ENCODE peak calls at places on chromosome 14, in ten cellular contexts. F is glomerular endothelial cell, R is psoas muscle, Q is fibroblast of lung, K is H7, A is ovary, U is NCI-H460, O is astrocyte of the cerebellum, I is HT1080, V is GM12864. E is an unnamed sample.

GRCh38 chr14:38419579-38419978 is 163.7 kb upstream of the CLEC14A start:
- DNase-seq in Q (peak), A (no peak), V (no peak), O (no peak), K (no peak), F (no peak), U (no peak), R (no peak), I (no peak), E (no peak)

GRCh38 chr14:22497671-22498093 is 91.3 kb downstream of the DAD1 start:
- DNase-seq in A (no peak), I (no peak), O (no peak), V (no peak), F (no peak), Q (no peak), R (no peak), K (no peak), U (no peak), E (no peak)

GRCh38 chr14:40983604-40984003 is 623.1 kb upstream of the LRFN5 start:
- DNase-seq in I (peak), Q (peak), O (peak), F (no peak), A (no peak), R (no peak), V (no peak), K (no peak), U (peak), E (no peak)

GRCh38 chr14:101128478-101129450 is 225.2 kb upstream of the RTL1 start:
- DNase-seq in R (peak), F (no peak), K (peak), I (no peak), U (no peak), Q (no peak), A (no peak), V (no peak), O (no peak), E (no peak)

GRCh38 chr14:23646648-23647549 is 10.7 kb downstream of the DHRS2 start:
- DNase-seq in V (no peak), I (peak), K (no peak), O (no peak), F (no peak), Q (no peak), A (no peak), R (no peak), U (peak), E (no peak)

GRCh38 chr14:80634106-80634758 is 307.3 kb downstream of the CEP128 start:
- DNase-seq in V (no peak), F (no peak), Q (peak), A (no peak), O (no peak), I (no peak), U (no peak), K (no peak), R (no peak), E (no peak)

GRCh38 chr14:24710403-24711063 is 76.5 kb upstream of the GZMB start:
- DNase-seq in F (peak), Q (peak), A (peak), V (no peak), U (peak), I (peak), K (peak), O (peak), R (no peak), E (peak)

GRCh38 chr14:68679301-68679700 is 113.6 kb downstream of the ZFP36L1 start:
- DNase-seq in R (no peak), A (no peak), I (no peak), U (no peak), K (no peak), V (no peak), F (no peak), Q (no peak), O (no peak), E (no peak)

GRCh38 chr14:96681826-96682225 is 115.4 kb upstream of the VRK1 start:
- DNase-seq in O (no peak), U (no peak), K (no peak), A (no peak), I (peak), Q (peak), V (no peak), R (no peak), F (no peak), E (no peak)

GRCh38 chr14:99687284-99688209 is 3.4 kb downstream of the CYP46A1 start:
- DNase-seq in F (no peak), R (no peak), U (no peak), K (peak), Q (no peak), V (no peak), A (peak), I (no peak), O (no peak), E (no peak)

GRCh38 chr14:70563869-70564268 is 29.1 kb upstream of the ADAM20 start:
- DNase-seq in F (no peak), U (no peak), V (no peak), K (no peak), R (peak), Q (no peak), A (no peak), O (no peak), I (no peak), E (no peak)

GRCh38 chr14:51511265-51511664 is 140.4 kb upstream of the FRMD6 start:
- DNase-seq in R (no peak), U (no peak), A (no peak), Q (no peak), F (no peak), I (no peak), K (no peak), V (no peak), O (no peak), E (no peak)

GRCh38 chr14:51575225-51576111 is 76.2 kb upstream of the FRMD6 start:
- DNase-seq in F (no peak), U (no peak), K (peak), Q (no peak), O (no peak), I (no peak), V (no peak), R (no peak), A (no peak), E (no peak)

GRCh38 chr14:79328863-79329262 is 882.4 kb downstream of the DIO2 start:
- DNase-seq in O (no peak), U (no peak), Q (peak), R (no peak), A (no peak), F (no peak), I (peak), V (no peak), K (no peak), E (no peak)

GRCh38 chr14:99745307-99745951 is 47.8 kb upstream of the EML1 start:
- DNase-seq in U (no peak), K (no peak), A (no peak), Q (peak), I (no peak), O (peak), F (no peak), R (no peak), V (no peak), E (no peak)

GRCh38 chr14:64731141-64731581 is 26.9 kb downstream of the PLEKHG3 start:
- DNase-seq in K (no peak), R (peak), I (no peak), U (no peak), F (no peak), O (no peak), V (no peak), Q (no peak), A (no peak), E (no peak)

GRCh38 chr14:96423012-96423411 is 31.1 kb downstream of the AK7 start:
- DNase-seq in F (no peak), O (no peak), R (no peak), A (no peak), Q (no peak), V (no peak), I (no peak), K (no peak), U (no peak), E (no peak)

GRCh38 chr14:30864934-30865333 is 9.4 kb upstream of the COCH start:
- DNase-seq in R (no peak), F (no peak), O (no peak), K (no peak), A (no peak), Q (no peak), U (no peak), I (no peak), V (no peak), E (no peak)

GRCh38 chr14:77529213-77529612 is 30.6 kb upstream of the ISM2 start:
- DNase-seq in K (no peak), A (no peak), F (no peak), I (no peak), V (no peak), Q (no peak), R (no peak), U (no peak), O (no peak), E (no peak)

GRCh38 chr14:91882776-91883175 is 15.4 kb upstream of the TC2N start:
- DNase-seq in F (no peak), U (no peak), A (no peak), I (no peak), V (no peak), K (no peak), R (no peak), O (no peak), Q (no peak), E (no peak)

GRCh38 chr14:64758711-64759554 is 54.7 kb downstream of the PLEKHG3 start:
- DNase-seq in V (no peak), Q (peak), A (peak), F (no peak), R (peak), U (peak), O (peak), K (no peak), I (peak), E (no peak)

GRCh38 chr14:34387974-34388533 is 74.0 kb downstream of the SPTSSA start:
- DNase-seq in Q (peak), V (no peak), R (no peak), O (no peak), U (no peak), I (no peak), K (no peak), A (no peak), F (no peak), E (no peak)

GRCh38 chr14:55160989-55161388 is 30.4 kb downstream of the DLGAP5 start:
- DNase-seq in V (no peak), I (no peak), F (no peak), U (peak), K (peak), A (no peak), Q (peak), O (peak), R (no peak), E (no peak)

GRCh38 chr14:59028476-59029202 is 159.8 kb upstream of the DAAM1 start:
- DNase-seq in K (peak), A (peak), O (peak), R (peak), I (peak), V (peak), U (peak), F (no peak), Q (peak), E (peak)

GRCh38 chr14:32189806-32190205 is 12.0 kb upstream of the RNU6-7 start:
- DNase-seq in R (no peak), K (no peak), A (no peak), V (no peak), Q (no peak), O (no peak), U (no peak), I (no peak), F (no peak), E (no peak)

GRCh38 chr14:75993567-75994041 is 8.0 kb downstream of the IFT43 start:
- DNase-seq in U (no peak), R (no peak), A (no peak), O (no peak), I (no peak), Q (no peak), K (no peak), F (no peak), V (no peak), E (no peak)

GRCh38 chr14:50831704-50832130 is 755 bp upstream of the NIN start:
- DNase-seq in Q (peak), K (no peak), F (no peak), I (no peak), R (no peak), U (no peak), V (no peak), O (no peak), A (no peak), E (no peak)

GRCh38 chr14:91367173-91368171 is 50.1 kb downstream of the CCDC88C start:
- DNase-seq in R (no peak), A (no peak), Q (peak), F (no peak), U (no peak), I (peak), V (peak), O (peak), K (no peak), E (no peak)

GRCh38 chr14:34615507-34615906 is 14.4 kb downstream of the SNX6 start:
- DNase-seq in K (no peak), F (no peak), O (no peak), V (no peak), R (no peak), U (no peak), Q (no peak), A (no peak), I (no peak), E (no peak)

GRCh38 chr14:35932136-35932535 is 106.0 kb downstream of the BRMS1L start:
- DNase-seq in A (no peak), U (no peak), K (no peak), R (no peak), I (no peak), F (no peak), V (no peak), Q (no peak), O (no peak), E (no peak)

GRCh38 chr14:37602605-37603453 is 7.4 kb downstream of the TTC6 start:
- DNase-seq in A (no peak), Q (no peak), K (no peak), F (no peak), O (no peak), R (no peak), V (no peak), I (no peak), U (no peak), E (peak)

E was measured in right lobe of liver.